ENCODE peak calls at places on chromosome 16, in eight cellular contexts. L is T-helper 17 cell; J is fibroblast of lung; G is stimulated activated CD8-positive, alpha-beta memory T cell treated with anti-CD3 and anti-CD28 coated beads, Interleukin-2, amount 100 ng/mL, for 48 hours; W is nephron progenitor cell; H is stimulated activated CD4-positive, alpha-beta T cell treated with anti-CD3 and anti-CD28 coated beads, TNF-alpha, amount 100 ng/mL, for 48 hours; F is small intestine; Y is activated T-cell treated with anti-CD3 and anti-CD28 coated beads, Interleukin-2, amount 50 U/mL, for 72 hours. O is an unnamed sample.

GRCh38 chr16:49467540-49468372 is 94.2 kb downstream of the C16orf78 start:
- DNase-seq in L (no peak), J (no peak), G (no peak), W (no peak), H (no peak), F (no peak), Y (no peak), O (no peak)

GRCh38 chr16:89615596-89616090 is 2.2 kb downstream of the DPEP1 start:
- DNase-seq in L (no peak), J (no peak), G (no peak), W (peak), H (peak), F (no peak), Y (peak), O (no peak)

GRCh38 chr16:24609740-24610420 is 70.5 kb downstream of the RBBP6 start:
- DNase-seq in L (no peak), J (peak), G (no peak), W (peak), H (peak), F (peak), Y (peak), O (no peak)

GRCh38 chr16:73126453-73126853 is 78.5 kb upstream of the ZFHX3 start:
- DNase-seq in L (no peak), J (peak), G (no peak), W (no peak), H (no peak), F (no peak), Y (no peak), O (no peak)

GRCh38 chr16:65967376-65967775 is 399.1 kb upstream of the CDH5 start:
- DNase-seq in L (no peak), J (peak), G (no peak), W (no peak), H (no peak), F (no peak), Y (no peak), O (no peak)

GRCh38 chr16:89020068-89020924 is 43.3 kb upstream of the CBFA2T3 start:
- DNase-seq in L (no peak), J (no peak), G (no peak), W (no peak), H (no peak), F (no peak), Y (peak), O (no peak)

GRCh38 chr16:5056347-5056746 is 9.4 kb downstream of the C16orf89 start:
- DNase-seq in L (no peak), J (no peak), G (peak), W (peak), H (no peak), F (peak), Y (peak), O (peak)

GRCh38 chr16:76583466-76583865 is 306.3 kb downstream of the CNTNAP4 start:
- DNase-seq in L (no peak), J (no peak), G (no peak), W (no peak), H (no peak), F (no peak), Y (no peak), O (no peak)

GRCh38 chr16:19008245-19008644 is 24.5 kb downstream of the TMC7 start:
- DNase-seq in L (no peak), J (peak), G (no peak), W (no peak), H (no peak), F (no peak), Y (no peak), O (no peak)

GRCh38 chr16:65763640-65764305 is 602.7 kb upstream of the CDH5 start:
- DNase-seq in L (no peak), J (no peak), G (no peak), W (no peak), H (no peak), F (no peak), Y (no peak), O (no peak)

GRCh38 chr16:50539822-50540710 is 8.1 kb upstream of the NKD1 start:
- DNase-seq in L (no peak), J (no peak), G (no peak), W (no peak), H (no peak), F (no peak), Y (no peak), O (no peak)

GRCh38 chr16:59886021-59886420 is 1151.9 kb upstream of the GOT2 start:
- DNase-seq in L (no peak), J (peak), G (no peak), W (no peak), H (no peak), F (no peak), Y (no peak), O (no peak)

GRCh38 chr16:28982949-28983348 is 1.9 kb upstream of the LAT start:
- DNase-seq in L (no peak), J (no peak), G (no peak), W (no peak), H (no peak), F (no peak), Y (no peak), O (no peak)

GRCh38 chr16:19822534-19822933 is 62.1 kb downstream of the GPRC5B start:
- DNase-seq in L (no peak), J (peak), G (no peak), W (no peak), H (no peak), F (no peak), Y (no peak), O (no peak)

GRCh38 chr16:67415872-67416793 is at the start of gene ZDHHC1:
- DNase-seq in L (peak), J (peak), G (peak), W (peak), H (no peak), F (no peak), Y (peak), O (no peak)

GRCh38 chr16:78478267-78478821 is 378.9 kb downstream of the WWOX start:
- DNase-seq in L (no peak), J (no peak), G (no peak), W (no peak), H (peak), F (no peak), Y (peak), O (no peak)

GRCh38 chr16:75931043-75931442 is 204.8 kb upstream of the CPHXL start:
- DNase-seq in L (no peak), J (peak), G (no peak), W (no peak), H (no peak), F (no peak), Y (no peak), O (no peak)

GRCh38 chr16:85220125-85220839 is 108.0 kb upstream of the CIBAR2 start:
- DNase-seq in L (no peak), J (peak), G (no peak), W (peak), H (no peak), F (peak), Y (no peak), O (no peak)

GRCh38 chr16:7086842-7087616 is 245.6 kb upstream of the RBFOX1 start:
- DNase-seq in L (no peak), J (no peak), G (no peak), W (peak), H (no peak), F (peak), Y (no peak), O (no peak)

GRCh38 chr16:3754304-3754703 is 37.0 kb upstream of the TRAP1 start:
- DNase-seq in L (no peak), J (peak), G (no peak), W (no peak), H (no peak), F (no peak), Y (no peak), O (no peak)

GRCh38 chr16:10581507-10581906 is 1.1 kb upstream of the EMP2 start:
- DNase-seq in L (no peak), J (no peak), G (no peak), W (no peak), H (no peak), F (no peak), Y (no peak), O (no peak)

GRCh38 chr16:67537270-67537635 is 8.6 kb downstream of the RIPOR1 start:
- DNase-seq in L (peak), J (peak), G (no peak), W (peak), H (no peak), F (no peak), Y (peak), O (peak)

GRCh38 chr16:69187387-69187890 is 475 bp downstream of the SNTB2 start:
- DNase-seq in L (peak), J (peak), G (peak), W (peak), H (no peak), F (peak), Y (peak), O (peak)

GRCh38 chr16:81189100-81189664 is 49.3 kb upstream of the BCO1 start:
- DNase-seq in L (no peak), J (peak), G (no peak), W (no peak), H (no peak), F (no peak), Y (no peak), O (no peak)

GRCh38 chr16:77807-78443 is at the start of gene MPG:
- DNase-seq in L (peak), J (peak), G (peak), W (peak), H (peak), F (peak), Y (peak), O (peak)

GRCh38 chr16:19213885-19214284 is 45.8 kb downstream of the SYT17 start:
- DNase-seq in L (no peak), J (no peak), G (no peak), W (no peak), H (peak), F (no peak), Y (no peak), O (no peak)

GRCh38 chr16:85514601-85515318 is 98.4 kb upstream of the GSE1 start:
- DNase-seq in L (no peak), J (peak), G (no peak), W (no peak), H (no peak), F (peak), Y (no peak), O (no peak)

GRCh38 chr16:19135896-19136438 is 22.2 kb downstream of the ITPRIPL2 start:
- DNase-seq in L (no peak), J (no peak), G (no peak), W (no peak), H (no peak), F (peak), Y (no peak), O (no peak)

GRCh38 chr16:73189132-73189531 is 141.2 kb upstream of the ZFHX3 start:
- DNase-seq in L (no peak), J (no peak), G (no peak), W (no peak), H (no peak), F (no peak), Y (no peak), O (no peak)

GRCh38 chr16:48435319-48435682 is 50.1 kb upstream of the SIAH1 start:
- DNase-seq in L (no peak), J (no peak), G (no peak), W (no peak), H (no peak), F (no peak), Y (no peak), O (no peak)

GRCh38 chr16:55116165-55116894 is 185.7 kb downstream of the IRX5 start:
- DNase-seq in L (no peak), J (peak), G (no peak), W (no peak), H (no peak), F (no peak), Y (no peak), O (no peak)

GRCh38 chr16:68072038-68072695 is 13.0 kb upstream of the NFATC3 start:
- DNase-seq in L (no peak), J (no peak), G (no peak), W (no peak), H (no peak), F (peak), Y (no peak), O (no peak)

GRCh38 chr16:10080031-10080772 is 102.0 kb downstream of the GRIN2A start:
- DNase-seq in L (no peak), J (peak), G (no peak), W (no peak), H (no peak), F (peak), Y (no peak), O (no peak)

GRCh38 chr16:47461598-47462266 is 601 bp downstream of the PHKB start:
- DNase-seq in L (no peak), J (peak), G (no peak), W (peak), H (no peak), F (peak), Y (peak), O (no peak)